ENCODE peak calls at places on chromosomes 3 and 15, in five cellular contexts. One of them, this sample, is unnamed.

GRCh38 chr3:66195347-66195783 is 25.4 kb upstream of the SLC25A26 start:
- DNase-seq in H1: peak
- DNase-seq in neuronal stem cell: no peak
- DNase-seq in mesenchymal stem cell: no peak
- DNase-seq in trophoblast cell: peak
- DNase-seq in this sample: peak

GRCh38 chr3:141228385-141228784 is 3.2 kb upstream of the PXYLP1 start:
- DNase-seq in H1: no peak
- DNase-seq in neuronal stem cell: no peak
- DNase-seq in mesenchymal stem cell: no peak
- DNase-seq in trophoblast cell: no peak
- DNase-seq in this sample: no peak

GRCh38 chr3:184466413-184466960 is 86.6 kb downstream of the CHRD start:
- DNase-seq in H1: no peak
- DNase-seq in neuronal stem cell: no peak
- DNase-seq in mesenchymal stem cell: no peak
- DNase-seq in trophoblast cell: no peak
- DNase-seq in this sample: no peak

GRCh38 chr3:194872669-194872977 is 186.9 kb downstream of the FAM43A start:
- DNase-seq in H1: no peak
- DNase-seq in neuronal stem cell: no peak
- DNase-seq in mesenchymal stem cell: peak
- DNase-seq in trophoblast cell: peak
- DNase-seq in this sample: peak

GRCh38 chr15:59456114-59456513 is 18.1 kb downstream of the FAM81A start:
- DNase-seq in H1: no peak
- DNase-seq in neuronal stem cell: no peak
- DNase-seq in mesenchymal stem cell: no peak
- DNase-seq in trophoblast cell: peak
- DNase-seq in this sample: no peak

GRCh38 chr15:77508541-77509505 is 88.1 kb downstream of the HMG20A start:
- DNase-seq in H1: no peak
- DNase-seq in neuronal stem cell: no peak
- DNase-seq in mesenchymal stem cell: peak
- DNase-seq in trophoblast cell: no peak
- DNase-seq in this sample: no peak

GRCh38 chr15:50881121-50882048 is 27.1 kb upstream of the AP4E1 start:
- DNase-seq in H1: no peak
- DNase-seq in neuronal stem cell: no peak
- DNase-seq in mesenchymal stem cell: no peak
- DNase-seq in trophoblast cell: peak
- DNase-seq in this sample: no peak

GRCh38 chr3:139541156-139541897 is 1.8 kb upstream of the RBP1 start:
- DNase-seq in H1: no peak
- DNase-seq in neuronal stem cell: no peak
- DNase-seq in mesenchymal stem cell: no peak
- DNase-seq in trophoblast cell: no peak
- DNase-seq in this sample: no peak

GRCh38 chr3:39346785-39347585 is 17.5 kb downstream of the CCR8 start:
- DNase-seq in H1: no peak
- DNase-seq in neuronal stem cell: no peak
- DNase-seq in mesenchymal stem cell: no peak
- DNase-seq in trophoblast cell: no peak
- DNase-seq in this sample: no peak

GRCh38 chr15:49060710-49061483 is 14.7 kb upstream of the SECISBP2L start:
- DNase-seq in H1: no peak
- DNase-seq in neuronal stem cell: no peak
- DNase-seq in mesenchymal stem cell: peak
- DNase-seq in trophoblast cell: peak
- DNase-seq in this sample: no peak

GRCh38 chr15:84904409-84904808 is 19.9 kb downstream of the SLC28A1 start:
- DNase-seq in H1: no peak
- DNase-seq in neuronal stem cell: no peak
- DNase-seq in mesenchymal stem cell: no peak
- DNase-seq in trophoblast cell: no peak
- DNase-seq in this sample: no peak

GRCh38 chr3:23314981-23315805 is 112.1 kb downstream of the UBE2E2 start:
- DNase-seq in H1: no peak
- DNase-seq in neuronal stem cell: no peak
- DNase-seq in mesenchymal stem cell: no peak
- DNase-seq in trophoblast cell: peak
- DNase-seq in this sample: no peak

GRCh38 chr15:42373274-42373673 is 14.0 kb downstream of the CAPN3 start:
- DNase-seq in H1: no peak
- DNase-seq in neuronal stem cell: no peak
- DNase-seq in mesenchymal stem cell: no peak
- DNase-seq in trophoblast cell: no peak
- DNase-seq in this sample: no peak

GRCh38 chr3:164608554-164609276 is 469.6 kb downstream of the SI start:
- DNase-seq in H1: no peak
- DNase-seq in neuronal stem cell: no peak
- DNase-seq in mesenchymal stem cell: peak
- DNase-seq in trophoblast cell: no peak
- DNase-seq in this sample: no peak

GRCh38 chr15:49843725-49844124 is 222.9 kb downstream of the DTWD1 start:
- DNase-seq in H1: no peak
- DNase-seq in neuronal stem cell: no peak
- DNase-seq in mesenchymal stem cell: no peak
- DNase-seq in trophoblast cell: peak
- DNase-seq in this sample: no peak

GRCh38 chr3:72848703-72849081 is 447 bp upstream of the SHQ1 start:
- DNase-seq in H1: no peak
- DNase-seq in neuronal stem cell: no peak
- DNase-seq in mesenchymal stem cell: no peak
- DNase-seq in trophoblast cell: no peak
- DNase-seq in this sample: no peak

GRCh38 chr3:166190360-166190759 is 353.1 kb upstream of the BCHE start:
- DNase-seq in H1: peak
- DNase-seq in neuronal stem cell: no peak
- DNase-seq in mesenchymal stem cell: peak
- DNase-seq in trophoblast cell: no peak
- DNase-seq in this sample: no peak

GRCh38 chr15:73781038-73781925 is 28.1 kb upstream of the INSYN1 start:
- DNase-seq in H1: no peak
- DNase-seq in neuronal stem cell: no peak
- DNase-seq in mesenchymal stem cell: peak
- DNase-seq in trophoblast cell: peak
- DNase-seq in this sample: peak

GRCh38 chr15:67059127-67059553 is 6.3 kb upstream of the SMAD3 start:
- DNase-seq in H1: no peak
- DNase-seq in neuronal stem cell: no peak
- DNase-seq in mesenchymal stem cell: no peak
- DNase-seq in trophoblast cell: no peak
- DNase-seq in this sample: no peak

GRCh38 chr15:42138411-42138810 is 18.0 kb downstream of the PLA2G4F start:
- DNase-seq in H1: no peak
- DNase-seq in neuronal stem cell: no peak
- DNase-seq in mesenchymal stem cell: no peak
- DNase-seq in trophoblast cell: no peak
- DNase-seq in this sample: no peak

GRCh38 chr15:25066708-25067107 is 111.9 kb downstream of the SNRPN start:
- DNase-seq in H1: no peak
- DNase-seq in neuronal stem cell: no peak
- DNase-seq in mesenchymal stem cell: no peak
- DNase-seq in trophoblast cell: no peak
- DNase-seq in this sample: no peak

GRCh38 chr3:146024260-146024659 is 136.7 kb downstream of the PLOD2 start:
- DNase-seq in H1: no peak
- DNase-seq in neuronal stem cell: no peak
- DNase-seq in mesenchymal stem cell: no peak
- DNase-seq in trophoblast cell: no peak
- DNase-seq in this sample: no peak

GRCh38 chr3:111143-112069 is 85.2 kb upstream of the CHL1 start:
- DNase-seq in H1: no peak
- DNase-seq in neuronal stem cell: no peak
- DNase-seq in mesenchymal stem cell: no peak
- DNase-seq in trophoblast cell: no peak
- DNase-seq in this sample: no peak

GRCh38 chr3:153050978-153051377 is 111.0 kb upstream of the RAP2B start:
- DNase-seq in H1: no peak
- DNase-seq in neuronal stem cell: no peak
- DNase-seq in mesenchymal stem cell: no peak
- DNase-seq in trophoblast cell: no peak
- DNase-seq in this sample: no peak

GRCh38 chr3:136957751-136958288 is at the start of gene IL20RB:
- DNase-seq in H1: peak
- DNase-seq in neuronal stem cell: no peak
- DNase-seq in mesenchymal stem cell: peak
- DNase-seq in trophoblast cell: no peak
- DNase-seq in this sample: peak

GRCh38 chr3:65831733-65832425 is 206.8 kb downstream of the MAGI1 start:
- DNase-seq in H1: no peak
- DNase-seq in neuronal stem cell: no peak
- DNase-seq in mesenchymal stem cell: no peak
- DNase-seq in trophoblast cell: peak
- DNase-seq in this sample: no peak

GRCh38 chr3:71047616-71048531 is 535.7 kb downstream of the FOXP1 start:
- DNase-seq in H1: no peak
- DNase-seq in neuronal stem cell: no peak
- DNase-seq in mesenchymal stem cell: no peak
- DNase-seq in trophoblast cell: no peak
- DNase-seq in this sample: no peak

GRCh38 chr15:27771892-27772291 is 327.2 kb downstream of the OCA2 start:
- DNase-seq in H1: no peak
- DNase-seq in neuronal stem cell: no peak
- DNase-seq in mesenchymal stem cell: no peak
- DNase-seq in trophoblast cell: no peak
- DNase-seq in this sample: no peak

GRCh38 chr3:98567646-98568280 is 25.6 kb downstream of the CPOX start:
- DNase-seq in H1: no peak
- DNase-seq in neuronal stem cell: no peak
- DNase-seq in mesenchymal stem cell: no peak
- DNase-seq in trophoblast cell: no peak
- DNase-seq in this sample: no peak

GRCh38 chr15:29410342-29410741 is 140.7 kb upstream of the NSMCE3 start:
- DNase-seq in H1: no peak
- DNase-seq in neuronal stem cell: no peak
- DNase-seq in mesenchymal stem cell: no peak
- DNase-seq in trophoblast cell: peak
- DNase-seq in this sample: no peak

GRCh38 chr15:77904436-77904821 is 173.1 kb downstream of the TBC1D2B start:
- DNase-seq in H1: no peak
- DNase-seq in neuronal stem cell: no peak
- DNase-seq in mesenchymal stem cell: no peak
- DNase-seq in trophoblast cell: no peak
- DNase-seq in this sample: no peak

GRCh38 chr3:9399746-9400145 is 2.3 kb downstream of the SETD5 start:
- DNase-seq in H1: peak
- DNase-seq in neuronal stem cell: peak
- DNase-seq in mesenchymal stem cell: peak
- DNase-seq in trophoblast cell: peak
- DNase-seq in this sample: peak

DNA sequence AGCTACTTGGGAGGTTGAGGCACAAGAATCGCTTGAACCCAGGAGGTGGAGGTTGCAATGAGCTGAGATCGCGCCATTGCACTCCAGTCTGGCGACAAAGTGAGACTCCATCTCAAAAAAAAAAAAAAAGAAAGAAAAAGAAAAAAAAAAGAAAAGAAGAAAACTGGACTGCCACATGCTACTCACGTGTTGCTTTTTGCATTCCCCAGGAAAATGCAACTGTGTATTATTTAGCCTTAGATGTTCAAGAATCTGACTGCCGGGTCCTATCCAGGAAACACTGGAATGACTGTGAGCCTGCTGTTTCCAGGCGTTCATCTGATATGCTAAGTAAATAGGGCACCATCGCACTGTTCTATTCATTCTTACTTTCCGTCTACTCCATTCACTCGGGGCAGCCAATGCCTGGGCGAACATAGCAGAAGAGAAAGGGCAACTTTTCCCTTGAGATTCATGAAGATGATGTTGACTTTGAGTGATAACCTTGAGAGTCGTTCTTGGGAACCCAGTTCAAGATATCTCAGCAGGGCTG is 21.4 kb downstream of the HRG start:
- DNase-seq in H1: no peak
- DNase-seq in neuronal stem cell: no peak
- DNase-seq in mesenchymal stem cell: no peak
- DNase-seq in trophoblast cell: no peak
- DNase-seq in this sample: no peak
- H2BK12ac ChIP-seq in H1: no peak
- H2BK12ac ChIP-seq in neuronal stem cell: no peak
- H2BK12ac ChIP-seq in mesenchymal stem cell: no peak
- H2BK12ac ChIP-seq in trophoblast cell: no peak
- H2BK12ac ChIP-seq in this sample: no peak

GRCh38 chr3:170759511-170760173 is 110.4 kb downstream of the RPL22L1 start:
- DNase-seq in H1: no peak
- DNase-seq in neuronal stem cell: no peak
- DNase-seq in mesenchymal stem cell: no peak
- DNase-seq in trophoblast cell: no peak
- DNase-seq in this sample: no peak
- H3K23ac ChIP-seq in H1: no peak
- H3K23ac ChIP-seq in neuronal stem cell: no peak
- H3K23ac ChIP-seq in mesenchymal stem cell: no peak
- H3K23ac ChIP-seq in trophoblast cell: no peak
- H3K23ac ChIP-seq in this sample: no peak

GRCh38 chr15:80509800-80510199 is 105.6 kb downstream of the ARNT2 start:
- DNase-seq in H1: no peak
- DNase-seq in neuronal stem cell: no peak
- DNase-seq in mesenchymal stem cell: no peak
- DNase-seq in trophoblast cell: no peak
- DNase-seq in this sample: no peak
- H4K91ac ChIP-seq in H1: no peak
- H4K91ac ChIP-seq in neuronal stem cell: no peak
- H4K91ac ChIP-seq in mesenchymal stem cell: no peak
- H4K91ac ChIP-seq in trophoblast cell: no peak
- H4K91ac ChIP-seq in this sample: no peak

DNA sequence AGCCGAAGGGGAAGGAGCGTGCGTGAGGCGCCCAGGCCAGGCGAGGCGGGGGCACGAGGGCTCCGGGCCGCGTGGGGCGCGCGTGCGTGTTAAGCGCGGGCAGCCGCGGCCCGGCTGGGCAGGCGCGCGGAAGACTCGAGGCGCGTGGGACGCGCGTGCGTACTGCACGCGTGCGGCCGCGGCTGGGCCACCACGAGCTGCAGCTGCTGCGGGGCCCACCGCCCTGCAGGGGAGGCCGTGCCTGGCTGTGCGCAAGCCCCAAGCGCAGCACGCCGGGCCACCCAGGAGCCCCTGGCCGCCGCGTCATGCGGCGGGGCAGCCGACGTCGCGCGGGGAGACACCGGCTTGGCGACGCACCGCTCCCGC is 619 bp upstream of the TRIM71 start:
- DNase-seq in H1: no peak
- DNase-seq in neuronal stem cell: no peak
- DNase-seq in mesenchymal stem cell: no peak
- DNase-seq in trophoblast cell: peak
- DNase-seq in this sample: no peak
- H2BK12ac ChIP-seq in H1: no peak
- H2BK12ac ChIP-seq in neuronal stem cell: peak
- H2BK12ac ChIP-seq in mesenchymal stem cell: no peak
- H2BK12ac ChIP-seq in trophoblast cell: peak
- H2BK12ac ChIP-seq in this sample: no peak

This sample was measured in H9.